ENCODE peak calls at places on chromosomes 5 and 9, in ten cellular contexts. Y is kidney; J is nephron progenitor cell; V is NCI-H460; M is MCF 10A; G is lower leg skin; E is activated CD8-positive, alpha-beta memory T cell treated with anti-CD3 and anti-CD28 coated beads for 24 hours; I is glutamatergic neuron; Z is tibial nerve; N is NCI-H1694. K is an unnamed sample.

GRCh38 chr5:82105457-82105856 is 133.6 kb downstream of the ATG10 start:
- DNase-seq in Y (peak; percentile 24), J (no peak), V (no peak), M (peak; percentile 29), G (no peak), E (no peak), I (no peak), Z (no peak), N (no peak), K (peak; percentile 17)

GRCh38 chr9:71302776-71303175 is 181.4 kb upstream of the TRPM3 start:
- DNase-seq in Y (no peak), J (no peak), V (no peak), M (no peak), G (no peak), E (no peak), I (no peak), Z (no peak), N (no peak), K (no peak)

GRCh38 chr9:33469891-33470290 is 3.8 kb downstream of the NOL6 start:
- DNase-seq in Y (peak; percentile 37), J (no peak), V (no peak), M (no peak), G (no peak), E (peak; percentile 44), I (no peak), Z (no peak), N (no peak), K (no peak)

GRCh38 chr5:83972236-83972635 is 251.6 kb upstream of the HAPLN1 start:
- DNase-seq in Y (no peak), J (peak; percentile 3), V (no peak), M (no peak), G (no peak), E (no peak), I (no peak), Z (no peak), N (no peak), K (no peak)

GRCh38 chr5:19547640-19548039 is 440.4 kb downstream of the CDH18 start:
- DNase-seq in Y (no peak), J (no peak), V (no peak), M (peak; percentile 49), G (no peak), E (no peak), I (no peak), Z (no peak), N (no peak), K (no peak)

GRCh38 chr5:140181002-140181483 is 6.1 kb downstream of the CYSTM1 start:
- DNase-seq in Y (no peak), J (no peak), V (no peak), M (no peak), G (no peak), E (no peak), I (no peak), Z (no peak), N (no peak), K (no peak)

GRCh38 chr5:21154526-21154925 is 1166.5 kb upstream of the CDH18 start:
- DNase-seq in Y (no peak), J (no peak), V (no peak), M (peak; percentile 63), G (no peak), E (no peak), I (no peak), Z (no peak), N (no peak), K (peak; percentile 82)

GRCh38 chr9:127520941-127521918 is 69.9 kb downstream of the LRSAM1 start:
- DNase-seq in Y (peak; percentile 93), J (peak; percentile 10), V (no peak), M (peak; percentile 71), G (no peak), E (no peak), I (no peak), Z (no peak), N (no peak), K (no peak)

GRCh38 chr9:74824654-74825053 is 63.1 kb downstream of the TRPM6 start:
- DNase-seq in Y (no peak), J (no peak), V (peak; percentile 55), M (peak; percentile 97), G (peak; percentile 40), E (no peak), I (no peak), Z (no peak), N (no peak), K (no peak)

GRCh38 chr5:140104100-140104499 is 9.8 kb upstream of the PURA start:
- DNase-seq in Y (no peak), J (no peak), V (no peak), M (no peak), G (no peak), E (no peak), I (no peak), Z (no peak), N (no peak), K (no peak)

GRCh38 chr5:73205309-73205708 is 32.3 kb downstream of the TMEM174 start:
- DNase-seq in Y (no peak), J (no peak), V (no peak), M (no peak), G (no peak), E (no peak), I (no peak), Z (no peak), N (no peak), K (peak; percentile 58)

K was measured in DMS53.